ENCODE peak calls at places on chromosome 4, in seven cellular contexts. C is suprapubic skin, N is colonic mucosa, S is iPS DF 6.9, Y is OCI-LY7, A is pancreas, U is GM23338. L is an unnamed sample.

GRCh38 chr4:21992330-21992729 is 43.8 kb upstream of the KCNIP4 start:
- DNase-seq in S (no peak), Y (no peak), U (no peak), N (no peak), A (no peak), C (no peak), L (no peak)

GRCh38 chr4:147754037-147754445 is 22.2 kb downstream of the ARHGAP10 start:
- DNase-seq in N (no peak), S (no peak), Y (no peak), C (no peak), U (peak; percentile 51), A (no peak), L (no peak)

GRCh38 chr4:84691170-84691691 is 108.3 kb downstream of the CDS1 start:
- DNase-seq in C (no peak), N (no peak), Y (no peak), S (no peak), A (no peak), U (peak; percentile 16), L (peak; percentile 40)

GRCh38 chr4:4524364-4524763 is 17.5 kb downstream of the STX18 start:
- DNase-seq in S (no peak), C (no peak), A (no peak), Y (peak; percentile 82), U (peak; percentile 77), N (no peak), L (peak; percentile 73)

GRCh38 chr4:31649878-31650277 is 929.7 kb downstream of the PCDH7 start:
- DNase-seq in Y (no peak), U (no peak), S (no peak), N (no peak), C (no peak), A (no peak), L (no peak)

GRCh38 chr4:157582141-157582540 is 361.6 kb downstream of the GRIA2 start:
- DNase-seq in A (no peak), S (no peak), Y (no peak), N (no peak), C (no peak), U (no peak), L (no peak)

GRCh38 chr4:106864231-106864630 is 171.9 kb downstream of the DKK2 start:
- DNase-seq in Y (no peak), N (no peak), A (no peak), C (no peak), U (no peak), S (no peak), L (no peak)

GRCh38 chr4:177187371-177187770 is 122.3 kb upstream of the NEIL3 start:
- DNase-seq in C (no peak), S (no peak), U (no peak), Y (no peak), N (no peak), A (no peak), L (no peak)

GRCh38 chr4:183571350-183572076 is 66.7 kb downstream of the ING2 start:
- DNase-seq in A (no peak), U (peak; percentile 37), S (no peak), C (no peak), N (peak; percentile 22), Y (no peak), L (peak; percentile 60)

GRCh38 chr4:127479031-127479622 is 153.6 kb upstream of the INTU start:
- DNase-seq in C (no peak), Y (peak; percentile 30), A (no peak), N (no peak), U (peak; percentile 76), S (no peak), L (peak; percentile 52)

GRCh38 chr4:44446191-44446590 is 2.4 kb downstream of the KCTD8 start:
- DNase-seq in S (no peak), N (no peak), U (no peak), C (no peak), A (no peak), Y (no peak), L (no peak)

GRCh38 chr4:175935016-175935661 is 123.1 kb upstream of the GPM6A start:
- DNase-seq in N (no peak), Y (no peak), A (no peak), C (no peak), U (peak; percentile 50), S (peak; percentile 31), L (peak; percentile 90)

GRCh38 chr4:106773106-106773905 is 262.8 kb downstream of the DKK2 start:
- DNase-seq in Y (no peak), S (no peak), U (no peak), N (no peak), C (peak; percentile 59), A (no peak), L (no peak)

GRCh38 chr4:73870260-73870659 is 1.1 kb downstream of the CXCL1 start:
- DNase-seq in U (peak; percentile 11), Y (no peak), C (no peak), N (peak; percentile 62), S (no peak), A (no peak), L (peak; percentile 18)

GRCh38 chr4:23876418-23877089 is 13.3 kb downstream of the PPARGC1A start:
- DNase-seq in S (no peak), Y (no peak), A (no peak), U (peak; percentile 55), C (no peak), N (peak; percentile 58), L (peak; percentile 48)

GRCh38 chr4:188707036-188707435 is 567.8 kb downstream of the TRIML1 start:
- DNase-seq in Y (no peak), U (no peak), S (no peak), N (no peak), A (no peak), C (no peak), L (no peak)

GRCh38 chr4:168815373-168816345 is 194.4 kb downstream of the CBR4 start:
- DNase-seq in C (no peak), Y (no peak), A (no peak), U (no peak), N (no peak), S (no peak), L (no peak)

GRCh38 chr4:168811793-168812651 is 198.0 kb downstream of the CBR4 start:
- DNase-seq in U (no peak), C (no peak), A (no peak), Y (no peak), N (no peak), S (no peak), L (no peak)

GRCh38 chr4:168812806-168813205 is 197.2 kb downstream of the CBR4 start:
- DNase-seq in S (no peak), C (no peak), U (peak; percentile 45), A (no peak), N (no peak), Y (no peak), L (peak; percentile 70)

GRCh38 chr4:168822481-168822880 is 187.6 kb downstream of the CBR4 start:
- DNase-seq in N (no peak), S (no peak), U (no peak), C (no peak), A (no peak), Y (no peak), L (no peak)

DNA sequence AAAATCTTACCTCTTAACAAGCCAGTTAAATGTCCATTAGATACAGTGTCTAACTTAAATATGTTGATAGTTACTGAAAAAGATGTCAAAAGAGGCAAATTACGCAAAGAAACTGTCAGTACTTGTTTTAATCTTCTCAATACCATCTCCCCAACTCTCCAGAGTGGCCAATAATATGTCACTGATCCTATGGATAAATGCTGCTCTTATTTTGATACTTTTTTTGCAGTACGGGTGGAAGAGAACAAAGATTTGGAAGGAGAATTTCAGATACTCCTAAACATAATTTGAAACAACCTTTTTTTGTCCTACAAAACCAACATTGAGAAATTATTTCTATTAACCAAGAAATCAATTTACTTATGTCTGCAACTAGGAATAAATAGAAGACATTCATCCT is 192.6 kb downstream of the CBR4 start:
- DNase-seq in Y (no peak), S (no peak), U (no peak), A (no peak), N (no peak), C (no peak), L (no peak)
- H3K4me3 ChIP-seq in Y (no peak overlapping the region), S (no peak overlapping the region), U (no peak overlapping the region), A (no peak overlapping the region), N (no peak overlapping the region), C (peak overlapping the region; percentile 14), L (no peak overlapping the region)

GRCh38 chr4:186687263-186687662 is 36.4 kb downstream of the FAT1 start:
- DNase-seq in N (no peak), U (no peak), C (no peak), S (no peak), Y (no peak), A (no peak), L (no peak)
- H3K4me3 ChIP-seq in N (no peak overlapping the region), U (peak overlapping the region; percentile 40), C (no peak overlapping the region), S (no peak overlapping the region), Y (no peak overlapping the region), A (no peak overlapping the region), L (no peak overlapping the region)

GRCh38 chr4:26857278-26858034 is 3.2 kb upstream of the STIM2 start:
- DNase-seq in Y (peak; percentile 95), C (peak; percentile 93), N (peak; percentile 88), S (no peak), A (peak; percentile 95), U (peak; percentile 90), L (peak; percentile 84)
- H3K4me3 ChIP-seq in Y (peak overlapping the region; percentile 93), C (peak overlapping the region; percentile 98), N (peak overlapping the region; percentile 54), S (peak overlapping the region; percentile 55), A (peak overlapping the region; percentile 19), U (peak overlapping the region; percentile 88), L (peak overlapping the region; percentile 78)

GRCh38 chr4:82782626-82783025 is 16.0 kb downstream of the SCD5 start:
- DNase-seq in A (no peak), C (no peak), S (no peak), U (peak; percentile 75), Y (no peak), N (no peak), L (peak; percentile 94)

GRCh38 chr4:82779032-82779431 is 19.6 kb downstream of the SCD5 start:
- DNase-seq in C (no peak), N (no peak), U (no peak), A (no peak), S (no peak), Y (no peak), L (no peak)

GRCh38 chr4:82776925-82777542 is 21.6 kb downstream of the SCD5 start:
- DNase-seq in Y (no peak), A (no peak), U (no peak), N (no peak), S (no peak), C (no peak), L (no peak)

GRCh38 chr4:82777857-82778525 is 20.6 kb downstream of the SCD5 start:
- DNase-seq in A (no peak), C (no peak), Y (no peak), N (no peak), U (no peak), S (no peak), L (no peak)

DNA sequence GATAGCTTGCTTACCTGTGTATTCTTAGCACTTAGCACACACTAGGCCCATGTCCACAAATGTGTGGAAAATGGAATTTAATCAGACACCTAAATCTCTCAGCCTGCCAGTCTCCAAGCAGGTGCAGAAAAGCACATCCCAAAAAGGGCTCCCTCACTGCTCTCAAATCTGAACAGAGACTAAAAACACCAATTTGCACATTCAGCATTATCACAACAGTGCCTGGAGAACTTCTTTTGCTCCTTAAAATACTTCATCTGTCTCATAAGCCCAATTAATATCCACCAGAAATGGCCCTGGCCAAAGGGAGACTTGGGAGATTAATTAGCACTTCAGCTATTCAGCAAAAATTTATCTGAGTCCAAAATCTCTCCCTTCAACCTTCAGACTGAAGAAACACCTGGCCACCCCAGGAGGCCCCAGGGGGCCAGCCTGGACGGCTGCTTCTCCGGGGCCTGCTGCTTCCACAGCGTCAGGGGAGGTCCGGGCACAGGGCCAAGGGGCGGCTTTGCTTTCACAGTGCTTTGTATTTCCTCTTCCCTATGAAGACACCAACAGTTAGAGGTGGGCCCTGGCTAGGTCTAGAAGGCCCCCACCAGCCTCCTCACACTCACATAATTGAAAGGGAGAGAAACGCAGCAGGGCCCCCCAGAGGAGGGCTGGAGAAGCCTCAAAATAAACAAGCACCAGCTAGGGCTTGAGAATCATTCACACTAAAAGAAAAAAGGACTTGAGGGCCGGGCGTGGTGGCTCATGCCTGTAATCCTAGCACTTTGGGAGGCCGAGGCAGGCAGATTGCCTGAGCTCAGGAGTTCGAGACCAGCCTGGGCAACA is 18.0 kb downstream of the SCD5 start:
- DNase-seq in N (peak; percentile 76), C (no peak), Y (no peak), U (peak; percentile 21), A (peak; percentile 93), S (no peak), L (no peak)
- H3K4me3 ChIP-seq in N (no peak overlapping the region), C (no peak overlapping the region), Y (no peak overlapping the region), U (no peak overlapping the region), A (no peak overlapping the region), S (no peak overlapping the region), L (no peak overlapping the region)

L was measured in mesendoderm.